ENCODE peak calls at places on chromosomes 5 and 9, in eight cellular contexts. Z is endothelial cell of umbilical vein; Q is cardiac muscle cell; F is effector memory CD4-positive, alpha-beta T cell; R is aorta; Y is endodermal cell; U is body of pancreas; K is mesenchymal stem cell. A is an unnamed sample. For H3K9me3, the result is how much of the 10 kb centered on the place peaks cover.

GRCh38 chr5:92548351-92548750 is 1032.7 kb downstream of the NR2F1-AS1 start:
- DNase-seq in Z (no peak), Q (no peak), F (no peak), R (no peak), Y (no peak), U (no peak), K (peak), A (no peak)

GRCh38 chr5:90528704-90529233 is 615 bp downstream of the LYSMD3 start:
- DNase-seq in Z (peak), Q (peak), F (peak), R (no peak), Y (peak), U (no peak), K (peak), A (no peak)

GRCh38 chr5:10636363-10637142 is 72.7 kb downstream of the ANKRD33B start:
- DNase-seq in Z (no peak), Q (no peak), F (no peak), R (no peak), Y (no peak), U (no peak), K (no peak), A (no peak)

GRCh38 chr5:7850241-7850532 is 746 bp downstream of the CFAP90 start:
- DNase-seq in Z (no peak), Q (no peak), F (no peak), R (no peak), Y (no peak), U (no peak), K (no peak), A (no peak)

GRCh38 chr5:149498724-149499336 is 52.4 kb downstream of the CSNK1A1 start:
- DNase-seq in Z (no peak), Q (no peak), F (no peak), R (no peak), Y (no peak), U (no peak), K (no peak), A (no peak)

GRCh38 chr5:45696206-45696836 is at the start of gene HCN1:
- DNase-seq in Z (peak), Q (peak), F (no peak), R (peak), Y (peak), U (peak), K (peak), A (peak)

GRCh38 chr5:146079695-146080361 is 25.5 kb downstream of the PLAC8L1 start:
- DNase-seq in Z (no peak), Q (no peak), F (no peak), R (no peak), Y (peak), U (no peak), K (peak), A (no peak)

GRCh38 chr5:59356813-59357381 is 536.6 kb downstream of the PDE4D start:
- DNase-seq in Z (no peak), Q (peak), F (no peak), R (peak), Y (peak), U (no peak), K (peak), A (peak)

GRCh38 chr5:175828676-175829075 is 42.7 kb upstream of the CPLX2 start:
- DNase-seq in Z (no peak), Q (no peak), F (no peak), R (no peak), Y (no peak), U (no peak), K (no peak), A (no peak)

GRCh38 chr5:24065786-24066185 is 558.4 kb downstream of the PRDM9 start:
- DNase-seq in Z (no peak), Q (no peak), F (no peak), R (no peak), Y (no peak), U (no peak), K (no peak), A (no peak)

GRCh38 chr5:32304622-32305021 is 8.1 kb downstream of the MTMR12 start:
- DNase-seq in Z (no peak), Q (no peak), F (no peak), R (no peak), Y (no peak), U (no peak), K (no peak), A (no peak)

GRCh38 chr5:1256776-1257175 is 31.6 kb downstream of the SLC6A18 start:
- DNase-seq in Z (no peak), Q (no peak), F (no peak), R (no peak), Y (no peak), U (no peak), K (no peak), A (no peak)

GRCh38 chr5:1255081-1255561 is 29.9 kb downstream of the SLC6A18 start:
- DNase-seq in Z (no peak), Q (no peak), F (peak), R (no peak), Y (no peak), U (no peak), K (no peak), A (no peak)

GRCh38 chr5:1259806-1260480 is 34.8 kb downstream of the SLC6A18 start:
- DNase-seq in Z (no peak), Q (no peak), F (no peak), R (no peak), Y (no peak), U (no peak), K (no peak), A (no peak)

GRCh38 chr5:1254196-1254595 is 29.0 kb downstream of the SLC6A18 start:
- DNase-seq in Z (no peak), Q (no peak), F (no peak), R (no peak), Y (no peak), U (no peak), K (no peak), A (no peak)

GRCh38 chr5:1257841-1258240 is 32.7 kb downstream of the SLC6A18 start:
- DNase-seq in Z (no peak), Q (no peak), F (no peak), R (no peak), Y (no peak), U (no peak), K (no peak), A (no peak)
- H3K9me3 ChIP-seq in Z (under half), Q (under half), F (under half), R (under half), Y (under half), U (under half), K (under half), A (under half)

DNA sequence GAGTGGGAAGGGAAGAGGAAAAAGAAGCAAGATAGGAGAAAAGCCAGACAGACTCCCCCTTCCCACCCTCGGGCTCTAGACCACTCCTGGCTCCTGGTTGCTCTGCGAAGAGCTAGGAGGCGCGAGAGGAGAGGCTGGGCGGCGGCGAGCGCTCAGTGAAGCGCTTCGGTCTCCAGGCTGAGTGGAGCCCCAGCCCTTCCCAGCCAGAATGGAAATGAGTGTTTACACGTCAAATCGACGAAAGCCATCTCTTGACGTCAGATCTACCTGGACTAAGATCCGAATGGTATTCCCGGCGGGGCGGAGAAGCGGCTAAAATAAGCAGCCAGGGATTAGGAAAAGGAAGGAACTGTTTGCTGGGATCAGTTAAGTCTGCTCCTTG is at the start of gene PCSK1:
- DNase-seq in Z (no peak), Q (no peak), F (no peak), R (no peak), Y (peak), U (no peak), K (no peak), A (no peak)
- H3K4me3 ChIP-seq in Z (peak), Q (no peak), F (no peak), R (no peak), Y (peak), U (no peak), K (peak), A (no peak)

DNA sequence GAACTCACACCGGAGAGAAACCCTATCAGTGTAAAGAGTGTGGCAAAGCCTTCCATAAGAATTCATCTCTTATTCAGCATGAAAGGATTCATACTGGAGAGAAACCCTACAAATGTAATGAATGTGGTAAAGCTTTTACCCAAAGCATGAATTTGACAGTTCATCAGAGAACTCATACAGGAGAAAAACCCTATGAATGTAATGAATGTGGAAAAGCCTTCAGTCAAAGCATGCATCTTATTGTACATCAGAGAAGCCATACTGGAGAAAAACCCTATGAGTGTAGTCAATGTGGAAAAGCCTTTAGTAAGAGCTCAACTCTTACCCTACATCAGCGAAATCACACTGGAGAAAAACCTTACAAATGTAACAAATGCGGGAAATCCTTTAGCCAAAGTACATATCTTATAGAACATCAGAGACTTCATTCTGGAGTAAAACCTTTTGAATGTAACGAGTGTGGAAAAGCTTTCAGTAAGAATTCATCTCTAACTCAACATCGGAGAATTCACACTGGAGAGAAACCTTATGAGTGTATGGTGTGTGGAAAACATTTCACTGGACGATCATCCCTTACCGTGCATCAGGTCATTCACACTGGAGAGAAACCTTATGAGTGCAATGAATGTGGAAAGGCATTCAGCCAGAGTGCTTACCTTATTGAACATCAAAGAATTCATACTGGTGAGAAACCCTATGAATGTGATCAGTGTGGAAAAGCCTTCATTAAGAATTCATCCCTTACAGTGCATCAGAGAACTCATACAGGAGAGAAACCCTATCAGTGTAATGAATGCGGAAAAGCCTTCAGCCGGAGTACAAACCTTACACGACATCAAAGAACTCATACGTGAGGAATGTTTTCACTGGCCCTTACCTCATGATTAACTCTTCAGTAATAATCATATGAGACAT is 8.9 kb upstream of the ZNF454 start:
- DNase-seq in Z (no peak), Q (no peak), F (no peak), R (no peak), Y (no peak), U (no peak), K (no peak), A (no peak)
- H3K9me3 ChIP-seq in Z (under half), Q (under half), F (under half), R (under half), Y (half or more), U (under half), K (half or more), A (half or more)

DNA sequence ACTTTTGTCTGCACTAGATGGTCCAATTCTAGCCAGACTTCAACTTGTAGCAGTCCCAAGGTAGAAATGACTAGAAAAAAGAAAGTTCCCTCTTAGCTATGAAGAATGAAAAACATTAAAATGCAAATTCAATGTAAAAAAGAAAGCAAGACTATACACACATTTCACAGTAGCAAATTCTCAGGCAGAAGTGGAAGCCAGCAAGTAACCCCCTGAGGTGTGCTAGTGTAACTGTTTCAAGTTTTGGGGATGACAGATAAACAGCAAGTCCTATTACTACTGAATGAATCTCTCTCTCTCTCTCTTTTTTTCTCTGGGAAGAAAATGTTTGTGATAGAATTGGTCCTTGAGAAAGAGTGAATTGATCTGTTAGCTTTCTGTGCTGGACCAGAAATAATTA is 185.6 kb downstream of the EFNA5 start:
- DNase-seq in Z (no peak), Q (no peak), F (no peak), R (no peak), Y (no peak), U (no peak), K (no peak), A (no peak)
- H3K4me3 ChIP-seq in Z (no peak), Q (no peak), F (no peak), R (no peak), Y (no peak), U (no peak), K (no peak), A (no peak)

GRCh38 chr5:141196363-141196762 is 3.1 kb upstream of the PCDHB11 start:
- DNase-seq in Z (no peak), Q (no peak), F (no peak), R (no peak), Y (no peak), U (no peak), K (no peak), A (no peak)
- H3K9me3 ChIP-seq in Z (under half), Q (under half), F (under half), R (under half), Y (under half), U (under half), K (half or more), A (under half)

GRCh38 chr9:5453004-5453403 is 2.7 kb downstream of the CD274 start:
- DNase-seq in Z (no peak), Q (no peak), F (no peak), R (no peak), Y (no peak), U (no peak), K (no peak), A (no peak)

GRCh38 chr9:5450360-5451051 is at the start of gene CD274:
- DNase-seq in Z (peak), Q (peak), F (peak), R (peak), Y (peak), U (peak), K (peak), A (peak)

GRCh38 chr9:5455181-5455580 is 4.8 kb downstream of the CD274 start:
- DNase-seq in Z (peak), Q (no peak), F (no peak), R (no peak), Y (no peak), U (no peak), K (peak), A (no peak)

GRCh38 chr9:5452286-5452609 is 1.9 kb downstream of the CD274 start:
- DNase-seq in Z (no peak), Q (no peak), F (no peak), R (no peak), Y (no peak), U (no peak), K (no peak), A (no peak)

GRCh38 chr9:5453673-5454072 is 3.3 kb downstream of the CD274 start:
- DNase-seq in Z (no peak), Q (no peak), F (no peak), R (no peak), Y (no peak), U (no peak), K (peak), A (no peak)
- H3K4me3 ChIP-seq in Z (no peak), Q (no peak), F (no peak), R (no peak), Y (no peak), U (no peak), K (no peak), A (no peak)

GRCh38 chr5:62082370-62082778 is 223.6 kb upstream of the KIF2A start:
- DNase-seq in Z (no peak), Q (no peak), F (no peak), R (no peak), Y (no peak), U (no peak), K (peak), A (no peak)
- H3K9me3 ChIP-seq in Z (under half), Q (under half), F (under half), R (under half), Y (under half), U (under half), K (under half), A (under half)